ENCODE peak calls at places on chromosomes 2 and 18, in seven cellular contexts. One of them, this sample, is unnamed.
A peak's percentile ranks its signal among the peaks of the same experiment; 100 is the strongest.

GRCh38 chr2:57673983-57674382 is 372.6 kb upstream of the VRK2 start:
- DNase-seq in GM13976: no peak
- DNase-seq in epithelial cell of proximal tubule: no peak
- DNase-seq in CD8-positive, alpha-beta T cell: no peak
- DNase-seq in AG09309: no peak
- DNase-seq in cardiac fibroblast: no peak
- DNase-seq in K562: no peak
- DNase-seq in this sample: no peak

GRCh38 chr2:187679454-187679853 is 125.2 kb upstream of the TFPI start:
- DNase-seq in GM13976: no peak
- DNase-seq in epithelial cell of proximal tubule: no peak
- DNase-seq in CD8-positive, alpha-beta T cell: no peak
- DNase-seq in AG09309: no peak
- DNase-seq in cardiac fibroblast: no peak
- DNase-seq in K562: no peak
- DNase-seq in this sample: peak; percentile 49

GRCh38 chr2:2149379-2149778 is 181.7 kb downstream of the MYT1L start:
- DNase-seq in GM13976: no peak
- DNase-seq in epithelial cell of proximal tubule: no peak
- DNase-seq in CD8-positive, alpha-beta T cell: no peak
- DNase-seq in AG09309: no peak
- DNase-seq in cardiac fibroblast: no peak
- DNase-seq in K562: no peak
- DNase-seq in this sample: no peak

GRCh38 chr2:144686518-144687215 is 166.7 kb upstream of the ZEB2 start:
- DNase-seq in GM13976: no peak
- DNase-seq in epithelial cell of proximal tubule: no peak
- DNase-seq in CD8-positive, alpha-beta T cell: no peak
- DNase-seq in AG09309: no peak
- DNase-seq in cardiac fibroblast: no peak
- DNase-seq in K562: no peak
- DNase-seq in this sample: no peak

GRCh38 chr2:64913357-64913869 is 75.8 kb upstream of the SLC1A4 start:
- DNase-seq in GM13976: no peak
- DNase-seq in epithelial cell of proximal tubule: no peak
- DNase-seq in CD8-positive, alpha-beta T cell: no peak
- DNase-seq in AG09309: no peak
- DNase-seq in cardiac fibroblast: no peak
- DNase-seq in K562: peak; percentile 31
- DNase-seq in this sample: no peak

GRCh38 chr2:216343221-216343985 is 28.9 kb downstream of the MARCHF4 start:
- DNase-seq in GM13976: no peak
- DNase-seq in epithelial cell of proximal tubule: no peak
- DNase-seq in CD8-positive, alpha-beta T cell: no peak
- DNase-seq in AG09309: no peak
- DNase-seq in cardiac fibroblast: peak; percentile 32
- DNase-seq in K562: no peak
- DNase-seq in this sample: peak; percentile 32

GRCh38 chr2:215751200-215751910 is 262.0 kb downstream of the MREG start:
- DNase-seq in GM13976: no peak
- DNase-seq in epithelial cell of proximal tubule: peak; percentile 91
- DNase-seq in CD8-positive, alpha-beta T cell: no peak
- DNase-seq in AG09309: peak; percentile 88
- DNase-seq in cardiac fibroblast: peak; percentile 60
- DNase-seq in K562: no peak
- DNase-seq in this sample: peak; percentile 69

GRCh38 chr2:128317186-128317897 is 1.3 kb downstream of the HS6ST1 start:
- DNase-seq in GM13976: peak; percentile 74
- DNase-seq in epithelial cell of proximal tubule: no peak
- DNase-seq in CD8-positive, alpha-beta T cell: no peak
- DNase-seq in AG09309: no peak
- DNase-seq in cardiac fibroblast: no peak
- DNase-seq in K562: no peak
- DNase-seq in this sample: no peak

GRCh38 chr2:226474131-226474530 is 325.5 kb downstream of the IRS1 start:
- DNase-seq in GM13976: no peak
- DNase-seq in epithelial cell of proximal tubule: no peak
- DNase-seq in CD8-positive, alpha-beta T cell: no peak
- DNase-seq in AG09309: no peak
- DNase-seq in cardiac fibroblast: no peak
- DNase-seq in K562: no peak
- DNase-seq in this sample: no peak

GRCh38 chr2:19630921-19631320 is 270.9 kb downstream of the TTC32 start:
- DNase-seq in GM13976: no peak
- DNase-seq in epithelial cell of proximal tubule: no peak
- DNase-seq in CD8-positive, alpha-beta T cell: no peak
- DNase-seq in AG09309: no peak
- DNase-seq in cardiac fibroblast: no peak
- DNase-seq in K562: no peak
- DNase-seq in this sample: no peak

GRCh38 chr2:225932741-225933413 is 533.4 kb downstream of the NYAP2 start:
- DNase-seq in GM13976: no peak
- DNase-seq in epithelial cell of proximal tubule: no peak
- DNase-seq in CD8-positive, alpha-beta T cell: no peak
- DNase-seq in AG09309: no peak
- DNase-seq in cardiac fibroblast: no peak
- DNase-seq in K562: no peak
- DNase-seq in this sample: peak; percentile 33

GRCh38 chr2:195202163-195202845 is 454.7 kb upstream of the SLC39A10 start:
- DNase-seq in GM13976: no peak
- DNase-seq in epithelial cell of proximal tubule: peak; percentile 50
- DNase-seq in CD8-positive, alpha-beta T cell: no peak
- DNase-seq in AG09309: no peak
- DNase-seq in cardiac fibroblast: no peak
- DNase-seq in K562: no peak
- DNase-seq in this sample: no peak

GRCh38 chr2:43737097-43737854 is 36.6 kb upstream of the DYNC2LI1 start:
- DNase-seq in GM13976: no peak
- DNase-seq in epithelial cell of proximal tubule: peak; percentile 90
- DNase-seq in CD8-positive, alpha-beta T cell: no peak
- DNase-seq in AG09309: peak; percentile 76
- DNase-seq in cardiac fibroblast: peak; percentile 89
- DNase-seq in K562: peak; percentile 17
- DNase-seq in this sample: peak; percentile 68

GRCh38 chr2:43743706-43744105 is 30.1 kb upstream of the DYNC2LI1 start:
- DNase-seq in GM13976: no peak
- DNase-seq in epithelial cell of proximal tubule: no peak
- DNase-seq in CD8-positive, alpha-beta T cell: no peak
- DNase-seq in AG09309: no peak
- DNase-seq in cardiac fibroblast: no peak
- DNase-seq in K562: no peak
- DNase-seq in this sample: no peak

GRCh38 chr2:43736637-43737036 is 37.2 kb upstream of the DYNC2LI1 start:
- DNase-seq in GM13976: no peak
- DNase-seq in epithelial cell of proximal tubule: no peak
- DNase-seq in CD8-positive, alpha-beta T cell: no peak
- DNase-seq in AG09309: no peak
- DNase-seq in cardiac fibroblast: no peak
- DNase-seq in K562: no peak
- DNase-seq in this sample: no peak

GRCh38 chr2:43737855-43738254 is 36.0 kb upstream of the DYNC2LI1 start:
- DNase-seq in GM13976: no peak
- DNase-seq in epithelial cell of proximal tubule: no peak
- DNase-seq in CD8-positive, alpha-beta T cell: no peak
- DNase-seq in AG09309: no peak
- DNase-seq in cardiac fibroblast: no peak
- DNase-seq in K562: no peak
- DNase-seq in this sample: no peak

GRCh38 chr2:43738257-43738656 is 35.6 kb upstream of the DYNC2LI1 start:
- DNase-seq in GM13976: no peak
- DNase-seq in epithelial cell of proximal tubule: no peak
- DNase-seq in CD8-positive, alpha-beta T cell: no peak
- DNase-seq in AG09309: no peak
- DNase-seq in cardiac fibroblast: no peak
- DNase-seq in K562: no peak
- DNase-seq in this sample: no peak
- TF ChIP-seq CTCF in GM13976: no peak
- TF ChIP-seq CTCF in epithelial cell of proximal tubule: no peak
- TF ChIP-seq CTCF in CD8-positive, alpha-beta T cell: no peak
- TF ChIP-seq CTCF in AG09309: no peak
- TF ChIP-seq CTCF in cardiac fibroblast: no peak
- TF ChIP-seq CTCF in K562: no peak
- TF ChIP-seq CTCF in this sample: no peak

DNA sequence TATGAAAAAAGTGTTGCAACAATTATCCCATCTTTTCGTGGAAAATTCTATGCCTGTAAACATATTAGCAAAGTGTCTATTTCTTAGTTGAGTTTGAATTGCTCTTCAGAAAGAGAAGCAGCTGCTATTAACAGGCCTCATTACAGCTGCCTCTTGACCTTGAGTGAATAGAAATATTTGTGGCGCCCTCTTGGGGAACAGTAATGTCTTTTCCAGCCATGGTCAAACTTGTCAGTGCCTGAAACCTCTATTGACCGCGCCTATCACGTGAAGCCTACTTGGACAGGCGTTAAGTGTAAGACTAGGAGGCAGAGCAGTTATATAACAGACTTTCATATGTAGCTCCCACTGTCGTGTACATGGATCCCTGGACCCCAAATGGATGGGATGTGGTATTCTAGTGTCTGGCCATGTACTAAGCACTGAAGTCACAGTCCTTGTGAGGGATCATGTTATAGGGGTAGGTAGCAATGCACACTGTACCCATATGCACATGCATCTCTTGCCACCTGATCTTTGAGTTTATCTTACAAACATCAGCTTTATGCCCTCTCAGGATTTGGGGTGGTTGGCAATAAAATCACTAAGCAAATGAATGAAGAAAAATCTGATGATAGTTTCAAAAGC is 245.0 kb downstream of the PTGR3 start:
- DNase-seq in GM13976: peak; percentile 33
- DNase-seq in epithelial cell of proximal tubule: no peak
- DNase-seq in CD8-positive, alpha-beta T cell: no peak
- DNase-seq in AG09309: no peak
- DNase-seq in cardiac fibroblast: peak; percentile 65
- DNase-seq in K562: peak; percentile 13
- DNase-seq in this sample: peak; percentile 52
- TF ChIP-seq CTCF in GM13976: peak; percentile 40
- TF ChIP-seq CTCF in epithelial cell of proximal tubule: peak; percentile 65
- TF ChIP-seq CTCF in CD8-positive, alpha-beta T cell: no peak
- TF ChIP-seq CTCF in AG09309: peak; percentile 45
- TF ChIP-seq CTCF in cardiac fibroblast: peak; percentile 52
- TF ChIP-seq CTCF in K562: peak; percentile 40
- TF ChIP-seq CTCF in this sample: peak; percentile 57

DNA sequence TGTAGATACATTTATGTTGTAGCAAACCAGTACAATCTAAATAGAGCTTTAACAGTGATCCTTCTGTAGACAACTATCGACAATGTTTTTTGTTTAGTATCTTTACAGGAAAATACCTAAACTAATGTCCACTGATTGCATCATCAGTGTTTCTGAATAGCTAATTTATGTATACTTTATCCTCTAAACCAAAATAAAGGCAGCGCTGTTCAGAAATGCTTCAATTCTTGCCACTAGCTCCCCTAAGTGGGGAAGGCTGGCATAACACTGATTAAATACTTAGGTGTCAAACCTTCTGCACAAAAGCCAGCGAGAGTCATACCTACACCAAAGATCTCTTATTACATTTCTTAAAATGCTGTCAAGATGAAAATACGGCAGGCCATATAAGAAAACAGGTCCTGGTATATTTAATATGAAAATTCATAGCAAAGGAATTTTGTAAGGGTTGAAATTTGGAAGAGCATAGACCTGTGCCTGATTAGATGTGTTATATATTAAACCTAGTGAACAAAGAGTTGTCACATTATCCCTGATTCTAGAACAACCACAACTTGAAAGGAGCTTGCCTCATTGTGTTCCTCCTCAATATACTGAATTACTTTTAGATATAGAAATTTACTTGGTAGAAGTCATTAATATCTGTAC is 1693.4 kb upstream of the SLC39A10 start:
- DNase-seq in GM13976: peak; percentile 3
- DNase-seq in epithelial cell of proximal tubule: no peak
- DNase-seq in CD8-positive, alpha-beta T cell: no peak
- DNase-seq in AG09309: no peak
- DNase-seq in cardiac fibroblast: peak; percentile 74
- DNase-seq in K562: no peak
- DNase-seq in this sample: peak; percentile 45
- TF ChIP-seq CTCF in GM13976: peak; percentile 45
- TF ChIP-seq CTCF in epithelial cell of proximal tubule: peak; percentile 71
- TF ChIP-seq CTCF in CD8-positive, alpha-beta T cell: no peak
- TF ChIP-seq CTCF in AG09309: peak; percentile 60
- TF ChIP-seq CTCF in cardiac fibroblast: peak; percentile 75
- TF ChIP-seq CTCF in K562: no peak
- TF ChIP-seq CTCF in this sample: peak; percentile 44

GRCh38 chr2:11493282-11493681 is 27.3 kb upstream of the E2F6 start:
- DNase-seq in GM13976: no peak
- DNase-seq in epithelial cell of proximal tubule: no peak
- DNase-seq in CD8-positive, alpha-beta T cell: no peak
- DNase-seq in AG09309: no peak
- DNase-seq in cardiac fibroblast: no peak
- DNase-seq in K562: no peak
- DNase-seq in this sample: no peak
- TF ChIP-seq CTCF in GM13976: no peak
- TF ChIP-seq CTCF in epithelial cell of proximal tubule: no peak
- TF ChIP-seq CTCF in CD8-positive, alpha-beta T cell: no peak
- TF ChIP-seq CTCF in AG09309: no peak
- TF ChIP-seq CTCF in cardiac fibroblast: no peak
- TF ChIP-seq CTCF in K562: no peak
- TF ChIP-seq CTCF in this sample: no peak

DNA sequence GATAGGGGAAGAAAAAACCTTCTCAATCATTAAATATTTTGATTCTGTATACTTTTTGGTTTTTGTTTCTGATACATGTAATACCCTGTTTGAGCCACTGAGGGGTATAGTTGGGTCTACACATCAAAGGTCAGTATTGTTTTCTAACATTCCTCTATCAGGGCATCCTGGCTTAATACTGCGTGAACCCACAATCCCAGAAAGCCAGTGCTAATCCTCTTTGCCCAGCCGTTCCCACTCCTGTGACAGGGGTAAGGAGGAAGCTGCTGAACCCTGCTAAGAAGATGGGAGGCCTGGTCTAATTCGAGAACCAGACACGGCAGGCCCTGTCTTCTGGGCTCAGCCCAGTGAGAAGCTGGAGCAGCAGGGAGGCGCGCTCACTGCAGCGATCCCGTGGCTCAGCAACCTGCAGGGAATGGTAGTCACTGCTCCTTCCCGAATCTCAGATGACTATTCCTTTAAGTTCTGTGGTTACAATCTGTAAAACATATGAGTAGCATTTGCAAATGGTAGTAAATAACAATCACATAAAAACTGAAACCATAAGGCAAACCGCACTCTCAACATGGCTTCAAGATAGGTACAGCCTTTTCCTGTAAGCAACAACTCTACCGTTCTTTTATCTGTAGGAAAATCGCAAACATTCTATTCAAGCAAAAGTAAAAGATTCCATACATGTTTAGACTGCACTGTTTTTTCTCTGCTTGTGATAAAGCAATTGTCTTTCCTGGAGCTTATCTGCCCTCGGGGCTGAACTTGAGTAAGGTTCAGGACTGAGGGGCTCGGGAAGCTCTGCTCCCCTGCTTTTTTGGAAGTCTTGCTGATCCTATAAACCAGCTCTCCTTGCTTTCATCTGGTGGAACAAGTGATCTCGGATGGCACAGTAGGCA is 87.0 kb downstream of the EPB41L3 start:
- DNase-seq in GM13976: no peak
- DNase-seq in epithelial cell of proximal tubule: no peak
- DNase-seq in CD8-positive, alpha-beta T cell: no peak
- DNase-seq in AG09309: no peak
- DNase-seq in cardiac fibroblast: peak; percentile 70
- DNase-seq in K562: no peak
- DNase-seq in this sample: no peak
- TF ChIP-seq CTCF in GM13976: no peak
- TF ChIP-seq CTCF in epithelial cell of proximal tubule: peak; percentile 64
- TF ChIP-seq CTCF in CD8-positive, alpha-beta T cell: peak; percentile 14
- TF ChIP-seq CTCF in AG09309: peak; percentile 36
- TF ChIP-seq CTCF in cardiac fibroblast: peak; percentile 27
- TF ChIP-seq CTCF in K562: no peak
- TF ChIP-seq CTCF in this sample: peak; percentile 8

This sample was measured in fibroblast of villous mesenchyme.